ENCODE peak calls at places on chromosome 2, in six cellular contexts. Y is EL; X is ovary; M is stimulated activated CD4-positive, alpha-beta T cell treated with anti-CD3 and anti-CD28 coated beads, Interleukin-1b, Interleukin-23, amount 100 ng/mL, for 4 hours; P is retina; F is H9. U is an unnamed sample.

GRCh38 chr2:8566788-8567468 is 114.9 kb upstream of the ID2 start:
- DNase-seq in Y (no peak), X (no peak), M (no peak), P (no peak), F (peak), U (no peak)

GRCh38 chr2:130264501-130264900 is 66.3 kb upstream of the TUBA3E start:
- DNase-seq in Y (no peak), X (no peak), M (no peak), P (no peak), F (no peak), U (no peak)

GRCh38 chr2:64958556-64958955 is 30.6 kb upstream of the SLC1A4 start:
- DNase-seq in Y (no peak), X (no peak), M (no peak), P (no peak), F (no peak), U (no peak)

GRCh38 chr2:107711941-107712340 is 114.8 kb upstream of the RGPD4 start:
- DNase-seq in Y (no peak), X (no peak), M (no peak), P (no peak), F (no peak), U (no peak)

GRCh38 chr2:209473930-209474419 is 50.1 kb downstream of the MAP2 start:
- DNase-seq in Y (peak), X (no peak), M (no peak), P (no peak), F (no peak), U (no peak)

GRCh38 chr2:219452361-219453317 is 18.0 kb downstream of the SPEG start:
- DNase-seq in Y (peak), X (peak), M (no peak), P (no peak), F (no peak), U (peak)

GRCh38 chr2:234488913-234489451 is 7.9 kb downstream of the ARL4C start:
- DNase-seq in Y (no peak), X (no peak), M (no peak), P (no peak), F (no peak), U (no peak)

GRCh38 chr2:36058953-36059352 is 296.6 kb upstream of the CRIM1 start:
- DNase-seq in Y (no peak), X (no peak), M (no peak), P (no peak), F (no peak), U (no peak)

GRCh38 chr2:72888438-72889202 is 1.4 kb downstream of the SPR start:
- DNase-seq in Y (no peak), X (no peak), M (no peak), P (no peak), F (no peak), U (no peak)

GRCh38 chr2:18413794-18414396 is 146.6 kb downstream of the RDH14 start:
- DNase-seq in Y (peak), X (peak), M (no peak), P (no peak), F (no peak), U (no peak)

GRCh38 chr2:138430181-138430580 is 71.4 kb upstream of the SPOPL start:
- DNase-seq in Y (no peak), X (no peak), M (no peak), P (no peak), F (no peak), U (no peak)

GRCh38 chr2:112255875-112256274 is 1.0 kb upstream of the ZC3H8 start:
- DNase-seq in Y (no peak), X (no peak), M (no peak), P (no peak), F (no peak), U (no peak)

GRCh38 chr2:9724565-9724964 is 93.8 kb upstream of the YWHAQ start:
- DNase-seq in Y (no peak), X (no peak), M (no peak), P (no peak), F (no peak), U (no peak)

GRCh38 chr2:23404426-23404825 is 19.4 kb downstream of the KLHL29 start:
- DNase-seq in Y (peak), X (peak), M (no peak), P (no peak), F (peak), U (no peak)

GRCh38 chr2:240972636-240973521 is 25.5 kb upstream of the SNED1 start:
- DNase-seq in Y (no peak), X (no peak), M (no peak), P (no peak), F (no peak), U (no peak)

GRCh38 chr2:150803689-150804398 is 316.4 kb upstream of the RND3 start:
- DNase-seq in Y (no peak), X (no peak), M (no peak), P (no peak), F (peak), U (no peak)

GRCh38 chr2:229852565-229852964 is 69.2 kb downstream of the TRIP12 start:
- DNase-seq in Y (peak), X (no peak), M (peak), P (no peak), F (no peak), U (no peak)

GRCh38 chr2:3605013-3605961 is 10.4 kb downstream of the COLEC11 start:
- DNase-seq in Y (no peak), X (peak), M (no peak), P (no peak), F (no peak), U (no peak)

GRCh38 chr2:70674636-70675430 is 93.2 kb downstream of the ADD2 start:
- DNase-seq in Y (no peak), X (no peak), M (no peak), P (no peak), F (peak), U (no peak)

GRCh38 chr2:51220606-51221005 is 188.7 kb upstream of the NRXN1 start:
- DNase-seq in Y (no peak), X (no peak), M (no peak), P (no peak), F (no peak), U (no peak)

GRCh38 chr2:133412637-133413164 is 155.6 kb downstream of the NCKAP5 start:
- DNase-seq in Y (no peak), X (no peak), M (no peak), P (no peak), F (no peak), U (no peak)

GRCh38 chr2:197184959-197185586 is 125.5 kb downstream of the ANKRD44 start:
- DNase-seq in Y (no peak), X (peak), M (no peak), P (no peak), F (no peak), U (no peak)

GRCh38 chr2:2222931-2223330 is 108.1 kb downstream of the MYT1L start:
- DNase-seq in Y (peak), X (no peak), M (no peak), P (no peak), F (no peak), U (no peak)

GRCh38 chr2:230076819-230077218 is 8.1 kb upstream of the SLC16A14 start:
- DNase-seq in Y (no peak), X (no peak), M (no peak), P (no peak), F (no peak), U (no peak)

GRCh38 chr2:223580951-223581350 is 21.2 kb downstream of the SCG2 start:
- DNase-seq in Y (peak), X (no peak), M (no peak), P (peak), F (no peak), U (no peak)

GRCh38 chr2:14632133-14632936 is at the start of gene LRATD1:
- DNase-seq in Y (peak), X (peak), M (no peak), P (peak), F (peak), U (peak)

GRCh38 chr2:36357506-36358316 is 2.1 kb downstream of the CRIM1 start:
- DNase-seq in Y (peak), X (peak), M (peak), P (peak), F (peak), U (peak)

GRCh38 chr2:18063826-18064485 is 185.5 kb downstream of the KCNS3 start:
- DNase-seq in Y (no peak), X (no peak), M (no peak), P (no peak), F (no peak), U (no peak)

GRCh38 chr2:177275671-177276070 is 11.1 kb upstream of the NFE2L2 start:
- DNase-seq in Y (no peak), X (no peak), M (no peak), P (no peak), F (no peak), U (no peak)

GRCh38 chr2:218345491-218346176 is 11.0 kb upstream of the CATIP start:
- DNase-seq in Y (no peak), X (no peak), M (no peak), P (no peak), F (no peak), U (no peak)

GRCh38 chr2:218398437-218399390 is 954 bp upstream of the CTDSP1 start:
- DNase-seq in Y (peak), X (peak), M (peak), P (peak), F (peak), U (no peak)

GRCh38 chr2:46216213-46216612 is 81.0 kb upstream of the EPAS1 start:
- DNase-seq in Y (peak), X (no peak), M (no peak), P (no peak), F (no peak), U (no peak)

GRCh38 chr2:71563872-71564271 is 110.5 kb downstream of the DYSF start:
- DNase-seq in Y (no peak), X (no peak), M (no peak), P (no peak), F (no peak), U (no peak)

GRCh38 chr2:230541934-230542380 is 126.0 kb downstream of the SP100 start:
- DNase-seq in Y (no peak), X (no peak), M (no peak), P (no peak), F (no peak), U (no peak)

GRCh38 chr2:95346236-95346737 is 49.1 kb downstream of the KCNIP3 start:
- DNase-seq in Y (peak), X (peak), M (no peak), P (no peak), F (peak), U (peak)

U was measured in ecto neural progenitor cell.